ENCODE peak calls at places on chromosomes 4 and X, in ten cellular contexts. One of them, this sample, is unnamed.

GRCh38 chrX:135737361-135738071 is 24.1 kb downstream of the CT45A1 start:
- DNase-seq in body of pancreas: no peak
- DNase-seq in nephron progenitor cell: no peak
- DNase-seq in CD8-positive, alpha-beta T cell: no peak
- DNase-seq in epithelial cell of esophagus: peak
- DNase-seq in endodermal cell: no peak
- DNase-seq in MM.1S: peak
- DNase-seq in brain microvascular endothelial cell: no peak
- DNase-seq in AG10803: no peak
- DNase-seq in tibial nerve: no peak
- DNase-seq in this sample: no peak

GRCh38 chr4:98516441-98517323 is 141.7 kb downstream of the TSPAN5 start:
- DNase-seq in body of pancreas: no peak
- DNase-seq in nephron progenitor cell: no peak
- DNase-seq in CD8-positive, alpha-beta T cell: no peak
- DNase-seq in epithelial cell of esophagus: no peak
- DNase-seq in endodermal cell: no peak
- DNase-seq in MM.1S: no peak
- DNase-seq in brain microvascular endothelial cell: peak
- DNase-seq in AG10803: peak
- DNase-seq in tibial nerve: no peak
- DNase-seq in this sample: no peak

GRCh38 chrX:38985375-38985774 is 184.1 kb downstream of the MID1IP1 start:
- DNase-seq in body of pancreas: no peak
- DNase-seq in nephron progenitor cell: no peak
- DNase-seq in CD8-positive, alpha-beta T cell: no peak
- DNase-seq in epithelial cell of esophagus: peak
- DNase-seq in endodermal cell: no peak
- DNase-seq in MM.1S: peak
- DNase-seq in brain microvascular endothelial cell: no peak
- DNase-seq in AG10803: peak
- DNase-seq in tibial nerve: no peak
- DNase-seq in this sample: peak

GRCh38 chr4:8504279-8505007 is 63.9 kb downstream of the TRMT44 start:
- DNase-seq in body of pancreas: peak
- DNase-seq in nephron progenitor cell: no peak
- DNase-seq in CD8-positive, alpha-beta T cell: no peak
- DNase-seq in epithelial cell of esophagus: no peak
- DNase-seq in endodermal cell: no peak
- DNase-seq in MM.1S: no peak
- DNase-seq in brain microvascular endothelial cell: no peak
- DNase-seq in AG10803: no peak
- DNase-seq in tibial nerve: no peak
- DNase-seq in this sample: no peak

GRCh38 chr4:75869100-75869499 is 33.2 kb downstream of the PPEF2 start:
- DNase-seq in body of pancreas: no peak
- DNase-seq in nephron progenitor cell: no peak
- DNase-seq in CD8-positive, alpha-beta T cell: no peak
- DNase-seq in epithelial cell of esophagus: no peak
- DNase-seq in endodermal cell: no peak
- DNase-seq in MM.1S: no peak
- DNase-seq in brain microvascular endothelial cell: no peak
- DNase-seq in AG10803: no peak
- DNase-seq in tibial nerve: no peak
- DNase-seq in this sample: no peak

GRCh38 chr4:121256346-121256745 is 92.2 kb upstream of the TNIP3 start:
- DNase-seq in body of pancreas: no peak
- DNase-seq in nephron progenitor cell: no peak
- DNase-seq in CD8-positive, alpha-beta T cell: peak
- DNase-seq in epithelial cell of esophagus: peak
- DNase-seq in endodermal cell: no peak
- DNase-seq in MM.1S: no peak
- DNase-seq in brain microvascular endothelial cell: peak
- DNase-seq in AG10803: peak
- DNase-seq in tibial nerve: no peak
- DNase-seq in this sample: peak

GRCh38 chrX:80578518-80579105 is 158.4 kb downstream of the TENT5D start:
- DNase-seq in body of pancreas: no peak
- DNase-seq in nephron progenitor cell: no peak
- DNase-seq in CD8-positive, alpha-beta T cell: no peak
- DNase-seq in epithelial cell of esophagus: peak
- DNase-seq in endodermal cell: no peak
- DNase-seq in MM.1S: peak
- DNase-seq in brain microvascular endothelial cell: no peak
- DNase-seq in AG10803: peak
- DNase-seq in tibial nerve: no peak
- DNase-seq in this sample: peak

GRCh38 chr4:4182835-4183568 is 43.7 kb downstream of the OTOP1 start:
- DNase-seq in body of pancreas: no peak
- DNase-seq in nephron progenitor cell: peak
- DNase-seq in CD8-positive, alpha-beta T cell: no peak
- DNase-seq in epithelial cell of esophagus: no peak
- DNase-seq in endodermal cell: peak
- DNase-seq in MM.1S: peak
- DNase-seq in brain microvascular endothelial cell: no peak
- DNase-seq in AG10803: peak
- DNase-seq in tibial nerve: no peak
- DNase-seq in this sample: peak

GRCh38 chrX:21934414-21934813 is 6.1 kb upstream of the SMS start:
- DNase-seq in body of pancreas: no peak
- DNase-seq in nephron progenitor cell: no peak
- DNase-seq in CD8-positive, alpha-beta T cell: no peak
- DNase-seq in epithelial cell of esophagus: peak
- DNase-seq in endodermal cell: peak
- DNase-seq in MM.1S: no peak
- DNase-seq in brain microvascular endothelial cell: no peak
- DNase-seq in AG10803: no peak
- DNase-seq in tibial nerve: no peak
- DNase-seq in this sample: no peak

GRCh38 chr4:152817331-152817730 is 37.6 kb downstream of the ARFIP1 start:
- DNase-seq in body of pancreas: no peak
- DNase-seq in nephron progenitor cell: no peak
- DNase-seq in CD8-positive, alpha-beta T cell: no peak
- DNase-seq in epithelial cell of esophagus: no peak
- DNase-seq in endodermal cell: no peak
- DNase-seq in MM.1S: peak
- DNase-seq in brain microvascular endothelial cell: no peak
- DNase-seq in AG10803: peak
- DNase-seq in tibial nerve: no peak
- DNase-seq in this sample: no peak

GRCh38 chr4:107863416-107863815 is 38.7 kb downstream of the SGMS2 start:
- DNase-seq in body of pancreas: no peak
- DNase-seq in nephron progenitor cell: no peak
- DNase-seq in CD8-positive, alpha-beta T cell: no peak
- DNase-seq in epithelial cell of esophagus: peak
- DNase-seq in endodermal cell: no peak
- DNase-seq in MM.1S: no peak
- DNase-seq in brain microvascular endothelial cell: peak
- DNase-seq in AG10803: no peak
- DNase-seq in tibial nerve: no peak
- DNase-seq in this sample: no peak
- TF ChIP-seq CTCF in body of pancreas: no peak
- TF ChIP-seq CTCF in nephron progenitor cell: no peak
- TF ChIP-seq CTCF in CD8-positive, alpha-beta T cell: no peak
- TF ChIP-seq CTCF in epithelial cell of esophagus: no peak
- TF ChIP-seq CTCF in endodermal cell: no peak
- TF ChIP-seq CTCF in MM.1S: no peak
- TF ChIP-seq CTCF in brain microvascular endothelial cell: no peak
- TF ChIP-seq CTCF in AG10803: no peak
- TF ChIP-seq CTCF in tibial nerve: no peak
- TF ChIP-seq CTCF in this sample: no peak

GRCh38 chr4:18422685-18423084 is 401.1 kb upstream of the LCORL start:
- DNase-seq in body of pancreas: no peak
- DNase-seq in nephron progenitor cell: no peak
- DNase-seq in CD8-positive, alpha-beta T cell: no peak
- DNase-seq in epithelial cell of esophagus: no peak
- DNase-seq in endodermal cell: no peak
- DNase-seq in MM.1S: no peak
- DNase-seq in brain microvascular endothelial cell: no peak
- DNase-seq in AG10803: no peak
- DNase-seq in tibial nerve: no peak
- DNase-seq in this sample: no peak

GRCh38 chr4:18419780-18420179 is 398.2 kb upstream of the LCORL start:
- DNase-seq in body of pancreas: no peak
- DNase-seq in nephron progenitor cell: no peak
- DNase-seq in CD8-positive, alpha-beta T cell: no peak
- DNase-seq in epithelial cell of esophagus: no peak
- DNase-seq in endodermal cell: no peak
- DNase-seq in MM.1S: no peak
- DNase-seq in brain microvascular endothelial cell: no peak
- DNase-seq in AG10803: no peak
- DNase-seq in tibial nerve: no peak
- DNase-seq in this sample: no peak

DNA sequence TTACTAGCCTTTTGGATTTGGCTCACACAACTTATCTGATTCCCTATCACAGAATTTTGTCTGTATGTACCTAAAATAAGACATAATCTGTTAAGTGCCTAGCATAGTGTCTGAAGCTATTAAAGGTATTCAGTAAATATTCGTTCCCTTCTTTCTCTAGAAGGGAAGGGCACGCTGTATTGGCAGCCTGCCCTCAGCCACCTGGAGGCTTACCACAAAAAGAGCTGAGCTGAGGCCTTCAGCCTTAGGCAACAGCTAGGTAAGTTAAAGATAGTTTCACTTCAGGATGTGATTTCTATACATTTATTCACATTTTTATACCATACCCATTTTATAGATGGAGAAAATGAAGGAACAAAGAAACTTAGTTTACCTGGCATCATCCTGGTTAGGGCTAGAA is 400.0 kb upstream of the LCORL start:
- DNase-seq in body of pancreas: peak
- DNase-seq in nephron progenitor cell: no peak
- DNase-seq in CD8-positive, alpha-beta T cell: no peak
- DNase-seq in epithelial cell of esophagus: no peak
- DNase-seq in endodermal cell: no peak
- DNase-seq in MM.1S: no peak
- DNase-seq in brain microvascular endothelial cell: no peak
- DNase-seq in AG10803: no peak
- DNase-seq in tibial nerve: no peak
- DNase-seq in this sample: no peak
- TF ChIP-seq CTCF in body of pancreas: no peak
- TF ChIP-seq CTCF in nephron progenitor cell: no peak
- TF ChIP-seq CTCF in CD8-positive, alpha-beta T cell: no peak
- TF ChIP-seq CTCF in epithelial cell of esophagus: no peak
- TF ChIP-seq CTCF in endodermal cell: no peak
- TF ChIP-seq CTCF in MM.1S: no peak
- TF ChIP-seq CTCF in brain microvascular endothelial cell: no peak
- TF ChIP-seq CTCF in AG10803: no peak
- TF ChIP-seq CTCF in tibial nerve: no peak
- TF ChIP-seq CTCF in this sample: no peak

GRCh38 chrX:154374361-154375155 is at the start of gene FLNA:
- DNase-seq in body of pancreas: peak
- DNase-seq in nephron progenitor cell: peak
- DNase-seq in CD8-positive, alpha-beta T cell: no peak
- DNase-seq in epithelial cell of esophagus: peak
- DNase-seq in endodermal cell: peak
- DNase-seq in MM.1S: peak
- DNase-seq in brain microvascular endothelial cell: no peak
- DNase-seq in AG10803: peak
- DNase-seq in tibial nerve: no peak
- DNase-seq in this sample: peak
- TF ChIP-seq CTCF in body of pancreas: peak
- TF ChIP-seq CTCF in nephron progenitor cell: no peak
- TF ChIP-seq CTCF in CD8-positive, alpha-beta T cell: no peak
- TF ChIP-seq CTCF in epithelial cell of esophagus: no peak
- TF ChIP-seq CTCF in endodermal cell: peak
- TF ChIP-seq CTCF in MM.1S: peak
- TF ChIP-seq CTCF in brain microvascular endothelial cell: no peak
- TF ChIP-seq CTCF in AG10803: no peak
- TF ChIP-seq CTCF in tibial nerve: no peak
- TF ChIP-seq CTCF in this sample: peak

DNA sequence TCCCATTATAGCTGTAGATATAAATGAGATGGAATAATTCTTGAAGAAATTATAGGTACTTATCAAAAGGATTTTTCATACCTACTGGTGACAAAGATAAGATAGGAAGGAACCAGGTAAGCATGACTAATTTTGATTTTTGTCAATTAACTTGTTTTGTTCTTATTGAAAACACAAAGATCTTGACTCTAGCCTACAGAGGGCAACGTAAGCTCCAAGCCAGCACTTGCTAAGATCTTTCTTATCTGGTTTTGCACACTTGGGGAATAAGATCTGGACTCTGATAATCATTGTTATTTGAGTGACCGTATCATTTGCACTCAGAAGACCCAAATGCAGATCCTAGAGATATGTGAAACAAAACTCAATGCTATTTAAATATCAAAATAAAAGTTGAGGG is 223.4 kb downstream of the VEGFC start:
- DNase-seq in body of pancreas: no peak
- DNase-seq in nephron progenitor cell: no peak
- DNase-seq in CD8-positive, alpha-beta T cell: no peak
- DNase-seq in epithelial cell of esophagus: peak
- DNase-seq in endodermal cell: no peak
- DNase-seq in MM.1S: no peak
- DNase-seq in brain microvascular endothelial cell: no peak
- DNase-seq in AG10803: no peak
- DNase-seq in tibial nerve: no peak
- DNase-seq in this sample: no peak
- TF ChIP-seq CTCF in body of pancreas: no peak
- TF ChIP-seq CTCF in nephron progenitor cell: no peak
- TF ChIP-seq CTCF in CD8-positive, alpha-beta T cell: no peak
- TF ChIP-seq CTCF in epithelial cell of esophagus: peak
- TF ChIP-seq CTCF in endodermal cell: peak
- TF ChIP-seq CTCF in MM.1S: no peak
- TF ChIP-seq CTCF in brain microvascular endothelial cell: peak
- TF ChIP-seq CTCF in AG10803: peak
- TF ChIP-seq CTCF in tibial nerve: no peak
- TF ChIP-seq CTCF in this sample: no peak

GRCh38 chr4:25144870-25145481 is 15.3 kb downstream of the SEPSECS start:
- DNase-seq in body of pancreas: no peak
- DNase-seq in nephron progenitor cell: no peak
- DNase-seq in CD8-positive, alpha-beta T cell: no peak
- DNase-seq in epithelial cell of esophagus: peak
- DNase-seq in endodermal cell: no peak
- DNase-seq in MM.1S: peak
- DNase-seq in brain microvascular endothelial cell: peak
- DNase-seq in AG10803: peak
- DNase-seq in tibial nerve: no peak
- DNase-seq in this sample: peak
- TF ChIP-seq CTCF in body of pancreas: peak
- TF ChIP-seq CTCF in nephron progenitor cell: peak
- TF ChIP-seq CTCF in CD8-positive, alpha-beta T cell: no peak
- TF ChIP-seq CTCF in epithelial cell of esophagus: peak
- TF ChIP-seq CTCF in endodermal cell: peak
- TF ChIP-seq CTCF in MM.1S: peak
- TF ChIP-seq CTCF in brain microvascular endothelial cell: peak
- TF ChIP-seq CTCF in AG10803: peak
- TF ChIP-seq CTCF in tibial nerve: peak
- TF ChIP-seq CTCF in this sample: peak